ENCODE peak calls at places on chromosomes 7 and 10, in five cellular contexts. X, B, K, S and T are unnamed samples.

GRCh38 chr7:149741629-149742028 is 31.8 kb downstream of the ZNF467 start:
- DNase-seq in X (no peak), B (peak), K (no peak), S (no peak), T (no peak)

GRCh38 chr10:46225597-46225996 is 61.2 kb upstream of the ANTXRL start:
- DNase-seq in X (peak), B (no peak), K (no peak), S (no peak), T (no peak)

GRCh38 chr10:660413-660979 is 29.0 kb downstream of the DIP2C start:
- DNase-seq in X (no peak), B (no peak), K (no peak), S (no peak), T (no peak)

GRCh38 chr7:119842786-119843185 is 430.2 kb upstream of the KCND2 start:
- DNase-seq in X (no peak), B (no peak), K (no peak), S (no peak), T (no peak)

GRCh38 chr10:63286340-63286739 is 153.2 kb downstream of the NRBF2 start:
- DNase-seq in X (no peak), B (no peak), K (peak), S (no peak), T (no peak)

GRCh38 chr10:93465806-93466675 is 16.1 kb downstream of the MYOF start:
- DNase-seq in X (peak), B (peak), K (peak), S (peak), T (no peak)

GRCh38 chr7:51310131-51310583 is 6.5 kb downstream of the COBL start:
- DNase-seq in X (no peak), B (no peak), K (no peak), S (no peak), T (no peak)

GRCh38 chr7:127588697-127589482 is 679 bp downstream of the ARF5 start:
- DNase-seq in X (peak), B (peak), K (peak), S (peak), T (peak)

GRCh38 chr10:110916554-110917346 is 2.2 kb downstream of the BBIP1 start:
- DNase-seq in X (no peak), B (peak), K (peak), S (no peak), T (peak)

GRCh38 chr10:103578782-103579382 is 85.4 kb downstream of the NEURL1 start:
- DNase-seq in X (no peak), B (no peak), K (no peak), S (peak), T (no peak)

GRCh38 chr7:87330316-87330715 is 15.1 kb upstream of the CROT start:
- DNase-seq in X (no peak), B (peak), K (no peak), S (no peak), T (no peak)

GRCh38 chr7:157553256-157553655 is 216.5 kb downstream of the DNAJB6 start:
- DNase-seq in X (no peak), B (no peak), K (no peak), S (peak), T (no peak)

GRCh38 chr10:79984851-79985250 is 35.9 kb upstream of the SFTPD start:
- DNase-seq in X (no peak), B (no peak), K (no peak), S (no peak), T (no peak)

GRCh38 chr10:95837368-95837776 is 70.4 kb upstream of the CC2D2B start:
- DNase-seq in X (no peak), B (no peak), K (no peak), S (no peak), T (no peak)

GRCh38 chr7:103521917-103522316 is 75.9 kb upstream of the SLC26A5 start:
- DNase-seq in X (no peak), B (no peak), K (no peak), S (no peak), T (no peak)

GRCh38 chr10:131178521-131178920 is 133.0 kb downstream of the TCERG1L start:
- DNase-seq in X (no peak), B (no peak), K (no peak), S (peak), T (no peak)

GRCh38 chr7:105046414-105046813 is 32.4 kb downstream of the KMT2E start:
- DNase-seq in X (no peak), B (no peak), K (peak), S (no peak), T (peak)

GRCh38 chr7:121395494-121395960 is 581 bp downstream of the FAM3C start:
- DNase-seq in X (no peak), B (peak), K (peak), S (peak), T (no peak)

GRCh38 chr10:129877773-129878371 is 86.2 kb downstream of the EBF3 start:
- DNase-seq in X (no peak), B (peak), K (no peak), S (no peak), T (no peak)

GRCh38 chr7:121620953-121621606 is 225.0 kb upstream of the FAM3C start:
- DNase-seq in X (no peak), B (no peak), K (no peak), S (no peak), T (no peak)

GRCh38 chr7:150451097-150451793 is 815 bp downstream of the GIMAP8 start:
- DNase-seq in X (peak), B (no peak), K (no peak), S (peak), T (no peak)

GRCh38 chr10:1739751-1740150 is 2.4 kb upstream of the ADARB2 start:
- DNase-seq in X (no peak), B (no peak), K (no peak), S (no peak), T (no peak)

GRCh38 chr10:129341131-129341530 is 125.9 kb upstream of the MGMT start:
- DNase-seq in X (no peak), B (no peak), K (no peak), S (no peak), T (no peak)

GRCh38 chr7:84663224-84663623 is 468.6 kb upstream of the SEMA3A start:
- DNase-seq in X (no peak), B (no peak), K (peak), S (no peak), T (no peak)

GRCh38 chr7:128204455-128204854 is 36.6 kb upstream of the LEP start:
- DNase-seq in X (no peak), B (no peak), K (no peak), S (no peak), T (no peak)

GRCh38 chr10:34762156-34762555 is 52.9 kb downstream of the PARD3 start:
- DNase-seq in X (no peak), B (no peak), K (no peak), S (no peak), T (no peak)

GRCh38 chr7:73560035-73560835 is 2.7 kb upstream of the BCL7B start:
- DNase-seq in X (no peak), B (no peak), K (peak), S (no peak), T (peak)

GRCh38 chr10:28938745-28939144 is 261.4 kb downstream of the BAMBI start:
- DNase-seq in X (no peak), B (no peak), K (peak), S (no peak), T (no peak)

GRCh38 chr7:107494315-107494751 is 24.5 kb downstream of the GPR22 start:
- DNase-seq in X (no peak), B (no peak), K (peak), S (no peak), T (no peak)

GRCh38 chr7:19964198-19964597 is 190.8 kb upstream of the TMEM196 start:
- DNase-seq in X (no peak), B (no peak), K (no peak), S (no peak), T (no peak)

GRCh38 chr10:124600051-124600880 is 138.6 kb downstream of the LHPP start:
- DNase-seq in X (no peak), B (no peak), K (no peak), S (no peak), T (no peak)

GRCh38 chr7:122886357-122887081 is at the start of gene CADPS2:
- DNase-seq in X (peak), B (peak), K (peak), S (peak), T (peak)
- H3K27ac ChIP-seq in X (peak), B (peak), K (no peak), S (peak), T (no peak)

DNA sequence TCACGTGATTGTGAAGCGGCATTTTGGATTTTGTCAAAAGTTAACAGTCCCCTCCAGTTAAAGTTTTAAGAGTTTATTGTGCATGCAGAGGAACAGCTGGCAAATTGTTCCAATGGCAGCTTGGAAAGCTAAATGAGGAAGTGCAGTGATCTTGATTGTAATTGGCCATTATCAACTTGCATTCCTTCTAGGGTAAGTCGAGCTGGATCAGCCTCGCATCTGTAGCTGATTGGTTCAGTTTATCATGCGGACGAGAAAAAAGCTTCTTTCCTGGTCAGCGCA is 566 bp downstream of the ZNF789 start:
- DNase-seq in X (no peak), B (peak), K (peak), S (no peak), T (peak)
- H3K27ac ChIP-seq in X (peak), B (peak), K (peak), S (peak), T (peak)

GRCh38 chr7:30240401-30240800 is 44.0 kb upstream of the ZNRF2 start:
- DNase-seq in X (no peak), B (no peak), K (no peak), S (no peak), T (no peak)
- H3K27ac ChIP-seq in X (no peak), B (no peak), K (no peak), S (peak), T (no peak)

DNA sequence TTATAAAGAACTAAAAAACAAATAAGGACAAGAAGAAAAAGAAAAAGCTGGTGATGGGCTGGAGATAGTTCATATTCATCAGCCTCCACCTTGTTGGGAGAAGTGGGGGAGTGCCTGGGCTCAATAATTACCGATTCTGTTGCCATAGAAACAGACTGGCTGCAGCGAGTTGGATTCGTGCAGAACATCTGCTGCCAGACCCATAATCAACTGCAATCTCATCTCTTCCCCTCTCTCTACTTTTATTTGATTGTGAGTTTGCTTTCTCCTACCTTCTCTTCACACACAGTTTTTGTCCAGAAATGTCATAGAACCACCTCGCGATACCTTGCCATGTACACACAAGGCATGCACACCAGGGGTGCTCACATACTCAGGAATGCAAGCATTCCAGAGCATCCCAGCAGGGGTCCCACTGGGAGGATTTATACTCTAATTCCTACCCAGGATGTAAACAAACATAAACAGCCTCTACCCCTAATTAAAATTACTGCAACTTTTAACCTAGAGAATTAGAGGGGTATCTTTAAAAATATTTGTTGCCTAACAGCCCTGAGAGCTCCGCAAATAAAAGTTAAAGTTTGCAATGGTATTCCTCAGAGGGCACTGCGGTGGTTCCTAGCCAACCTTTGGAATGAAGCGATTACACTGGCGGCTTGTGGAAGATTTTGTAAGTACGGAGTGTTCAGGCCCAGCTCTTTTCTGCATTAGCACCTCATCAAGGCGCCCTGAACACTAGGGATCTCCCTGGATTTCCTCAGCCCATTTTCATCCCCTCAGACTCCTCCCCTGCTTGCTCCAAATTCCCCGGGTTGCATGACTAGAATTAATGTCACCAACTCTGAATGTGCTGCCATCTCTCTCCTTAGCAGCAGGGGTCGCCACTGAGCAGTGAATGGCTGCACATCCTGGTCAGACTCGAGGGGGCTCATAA is 262.4 kb upstream of the AOAH start:
- DNase-seq in X (peak), B (peak), K (peak), S (peak), T (peak)
- H3K27ac ChIP-seq in X (no peak), B (no peak), K (no peak), S (no peak), T (no peak)

GRCh38 chr10:113473011-113473410 is 79.8 kb upstream of the HABP2 start:
- DNase-seq in X (no peak), B (no peak), K (no peak), S (no peak), T (no peak)

GRCh38 chr10:113471241-113471996 is 81.4 kb upstream of the HABP2 start:
- DNase-seq in X (no peak), B (no peak), K (no peak), S (no peak), T (no peak)

GRCh38 chr10:113473851-113474250 is 79.0 kb upstream of the HABP2 start:
- DNase-seq in X (no peak), B (no peak), K (no peak), S (no peak), T (no peak)

GRCh38 chr10:113469796-113470195 is 83.1 kb upstream of the HABP2 start:
- DNase-seq in X (no peak), B (no peak), K (no peak), S (no peak), T (no peak)

DNA sequence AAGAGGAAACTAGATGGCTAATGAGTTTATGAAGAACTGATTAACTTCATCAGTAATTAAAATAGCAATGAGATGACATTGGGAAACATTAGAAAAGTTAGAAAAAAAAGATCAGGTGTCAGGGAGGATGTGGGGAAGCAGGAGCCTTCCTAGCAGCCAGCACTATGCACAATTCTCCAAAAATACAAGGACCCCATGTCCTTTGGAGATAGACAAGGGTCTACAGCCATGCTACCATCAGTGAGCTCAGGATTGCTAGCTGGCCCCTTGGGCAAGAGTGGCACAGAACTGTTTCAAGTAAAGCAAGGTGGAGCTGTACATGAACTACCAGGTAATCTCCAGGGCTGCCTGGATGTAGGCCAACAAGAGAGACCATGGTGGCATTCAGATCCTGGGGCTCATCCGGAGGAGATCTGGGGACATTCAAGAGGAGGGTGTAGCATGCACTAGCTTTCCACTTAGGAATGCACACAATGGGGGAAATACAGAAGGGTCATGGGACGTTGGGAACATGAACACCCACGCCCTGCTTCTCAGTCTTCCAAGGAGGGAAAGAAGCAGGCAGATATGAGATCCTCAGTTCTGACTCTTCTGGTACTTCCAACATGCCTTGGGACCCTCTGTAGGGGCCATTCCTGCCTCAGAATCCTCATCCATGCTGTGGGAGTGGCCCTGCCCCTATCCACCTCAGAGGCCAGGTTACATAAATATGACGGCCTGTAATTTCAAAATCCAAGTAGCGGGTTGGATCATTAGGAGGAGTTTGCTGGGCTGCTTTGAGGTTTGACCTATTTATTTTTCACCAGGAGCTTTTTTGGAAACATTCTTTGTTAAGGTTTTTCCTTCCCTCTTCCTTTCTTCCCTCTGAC is 82.2 kb upstream of the HABP2 start:
- DNase-seq in X (no peak), B (no peak), K (no peak), S (no peak), T (no peak)
- H3K27ac ChIP-seq in X (no peak), B (no peak), K (no peak), S (no peak), T (no peak)

GRCh38 chr7:131190581-131190980 is 137.1 kb upstream of the MKLN1 start:
- DNase-seq in X (no peak), B (no peak), K (no peak), S (no peak), T (no peak)

GRCh38 chr7:131188367-131189339 is 139.0 kb upstream of the MKLN1 start:
- DNase-seq in X (no peak), B (peak), K (peak), S (no peak), T (peak)

GRCh38 chr7:131189488-131189887 is 138.2 kb upstream of the MKLN1 start:
- DNase-seq in X (no peak), B (no peak), K (no peak), S (no peak), T (no peak)

GRCh38 chr7:131186816-131187215 is 140.9 kb upstream of the MKLN1 start:
- DNase-seq in X (no peak), B (no peak), K (no peak), S (no peak), T (no peak)

GRCh38 chr7:131190146-131190545 is 137.5 kb upstream of the MKLN1 start:
- DNase-seq in X (no peak), B (peak), K (peak), S (no peak), T (no peak)
- H3K27ac ChIP-seq in X (no peak), B (no peak), K (no peak), S (no peak), T (no peak)

DNA sequence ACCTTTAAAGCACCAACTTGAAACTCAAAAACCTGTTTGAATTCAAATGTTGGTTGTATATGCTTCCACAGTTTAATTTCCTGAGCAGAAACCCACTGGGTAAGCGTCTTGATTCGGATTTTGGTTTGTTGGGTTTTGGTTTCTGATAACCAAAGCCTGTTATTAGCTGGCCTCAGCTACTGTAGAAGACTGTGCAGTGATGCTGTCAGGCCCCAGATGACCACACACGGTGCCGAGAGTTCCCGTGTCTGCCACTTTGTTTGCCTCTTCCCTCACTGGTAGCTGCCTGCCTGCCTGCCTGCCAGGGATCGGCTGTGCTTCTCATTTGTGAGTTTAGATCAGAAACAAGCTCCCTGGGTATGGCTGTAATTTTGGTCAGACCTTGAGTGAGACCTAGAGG is 5.6 kb downstream of the MDH2 start:
- DNase-seq in X (no peak), B (no peak), K (no peak), S (no peak), T (no peak)
- H3K27ac ChIP-seq in X (peak), B (no peak), K (no peak), S (no peak), T (peak)

DNA sequence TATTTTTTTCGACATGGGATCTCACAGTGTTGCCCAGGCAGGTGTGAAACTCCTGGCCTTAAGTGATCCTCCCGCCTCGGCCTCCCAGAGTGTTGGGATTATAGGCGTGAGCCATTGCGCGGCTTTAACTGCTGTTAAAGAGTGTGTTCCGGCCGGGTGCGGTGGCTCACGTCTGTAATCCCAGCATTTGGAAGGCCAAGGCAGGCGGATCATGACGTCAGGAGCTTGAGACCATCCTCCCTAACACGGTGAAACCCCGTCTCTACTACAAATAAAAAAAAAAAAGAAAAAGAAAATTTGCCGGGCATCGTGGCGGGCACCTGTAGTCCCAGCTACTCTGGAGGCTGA is 1.1 kb downstream of the RABGEF1 start:
- DNase-seq in X (no peak), B (peak), K (peak), S (no peak), T (no peak)
- H3K27ac ChIP-seq in X (peak), B (peak), K (peak), S (peak), T (peak)

GRCh38 chr10:52216852-52217251 is 97.2 kb upstream of the DKK1 start:
- DNase-seq in X (no peak), B (peak), K (peak), S (no peak), T (peak)
- H3K27ac ChIP-seq in X (no peak), B (no peak), K (peak), S (no peak), T (no peak)